ENCODE peak calls at places on chromosomes 11 and 22, in four cellular contexts. J, S, H and M are unnamed samples.

GRCh38 chr11:86214710-86215109 is 29.8 kb upstream of the EED start:
- ATAC-seq in J (peak; percentile 58), S (no peak), H (no peak), M (no peak)

GRCh38 chr11:67311051-67311555 is 7.8 kb downstream of the SSH3 start:
- ATAC-seq in J (no peak), S (no peak), H (no peak), M (no peak)

GRCh38 chr11:74593463-74593862 is 1.1 kb downstream of the POLD3 start:
- ATAC-seq in J (no peak), S (no peak), H (no peak), M (no peak)

GRCh38 chr11:884578-885070 is 26.0 kb downstream of the CHID1 start:
- ATAC-seq in J (no peak), S (no peak), H (no peak), M (no peak)

GRCh38 chr11:11584937-11585336 is 36.9 kb downstream of the GALNT18 start:
- ATAC-seq in J (no peak), S (no peak), H (no peak), M (no peak)

GRCh38 chr11:46248270-46249102 is 29.0 kb upstream of the CREB3L1 start:
- ATAC-seq in J (no peak), S (peak; percentile 72), H (no peak), M (no peak)

GRCh38 chr11:129143335-129143734 is 48.8 kb downstream of the ARHGAP32 start:
- ATAC-seq in J (peak; percentile 56), S (peak; percentile 100), H (peak; percentile 100), M (peak; percentile 96)

GRCh38 chr22:22342697-22343602 is 98.4 kb downstream of the VPREB1 start:
- ATAC-seq in J (peak; percentile 91), S (peak; percentile 77), H (peak; percentile 96), M (no peak)

DNA sequence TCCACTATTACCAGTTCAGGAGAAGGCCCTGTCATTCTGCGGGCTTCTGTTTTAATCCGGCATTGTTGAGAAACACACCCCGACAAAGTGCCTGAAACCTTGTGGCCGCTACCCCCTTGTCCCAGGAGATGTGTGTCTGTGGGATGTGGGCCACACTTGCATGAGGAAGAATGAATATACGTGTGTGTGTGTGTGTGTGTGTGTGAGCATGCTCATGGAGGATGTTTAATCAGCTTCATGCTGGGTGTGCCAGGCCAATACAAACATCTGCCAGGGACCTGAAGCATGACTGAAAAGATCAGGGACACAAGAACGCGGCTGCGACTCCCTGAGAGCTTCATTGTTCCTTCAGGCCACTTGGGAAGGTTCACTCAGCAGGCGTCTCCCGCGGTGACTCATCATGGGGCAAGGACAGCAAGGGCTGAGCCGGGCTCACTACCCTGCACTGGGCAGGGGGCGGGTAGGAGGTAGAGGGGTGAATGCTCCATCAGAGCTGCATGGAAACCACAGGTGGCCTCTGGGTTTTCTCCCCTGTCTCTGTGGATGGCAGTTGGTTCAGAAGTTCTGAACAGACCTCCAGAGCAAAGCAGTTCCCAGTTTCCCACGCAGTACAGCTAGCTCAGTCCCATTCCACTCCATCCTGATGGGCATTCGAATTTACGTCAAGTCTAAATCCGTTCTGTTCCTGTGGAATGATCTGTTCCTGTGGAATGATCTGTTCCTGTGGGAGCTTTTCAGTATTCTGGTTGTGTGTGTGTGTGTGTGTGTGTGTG is 7.0 kb upstream of the MALAT1 start:
- ATAC-seq in J (peak; percentile 6), S (peak; percentile 31), H (peak; percentile 8), M (peak; percentile 20)
- TF ChIP-seq EP300 in J (no peak), S (no peak), H (no peak), M (peak; percentile 75)

GRCh38 chr11:30567644-30568043 is 18.5 kb downstream of the MPPED2 start:
- ATAC-seq in J (no peak), S (no peak), H (no peak), M (no peak)
- TF ChIP-seq EP300 in J (no peak), S (no peak), H (no peak), M (no peak)

GRCh38 chr22:37676691-37677627 is 1.5 kb downstream of the LGALS1 start:
- ATAC-seq in J (peak; percentile 73), S (peak; percentile 47), H (peak; percentile 20), M (peak; percentile 48)
- TF ChIP-seq EP300 in J (no peak), S (no peak), H (peak; percentile 38), M (no peak)

DNA sequence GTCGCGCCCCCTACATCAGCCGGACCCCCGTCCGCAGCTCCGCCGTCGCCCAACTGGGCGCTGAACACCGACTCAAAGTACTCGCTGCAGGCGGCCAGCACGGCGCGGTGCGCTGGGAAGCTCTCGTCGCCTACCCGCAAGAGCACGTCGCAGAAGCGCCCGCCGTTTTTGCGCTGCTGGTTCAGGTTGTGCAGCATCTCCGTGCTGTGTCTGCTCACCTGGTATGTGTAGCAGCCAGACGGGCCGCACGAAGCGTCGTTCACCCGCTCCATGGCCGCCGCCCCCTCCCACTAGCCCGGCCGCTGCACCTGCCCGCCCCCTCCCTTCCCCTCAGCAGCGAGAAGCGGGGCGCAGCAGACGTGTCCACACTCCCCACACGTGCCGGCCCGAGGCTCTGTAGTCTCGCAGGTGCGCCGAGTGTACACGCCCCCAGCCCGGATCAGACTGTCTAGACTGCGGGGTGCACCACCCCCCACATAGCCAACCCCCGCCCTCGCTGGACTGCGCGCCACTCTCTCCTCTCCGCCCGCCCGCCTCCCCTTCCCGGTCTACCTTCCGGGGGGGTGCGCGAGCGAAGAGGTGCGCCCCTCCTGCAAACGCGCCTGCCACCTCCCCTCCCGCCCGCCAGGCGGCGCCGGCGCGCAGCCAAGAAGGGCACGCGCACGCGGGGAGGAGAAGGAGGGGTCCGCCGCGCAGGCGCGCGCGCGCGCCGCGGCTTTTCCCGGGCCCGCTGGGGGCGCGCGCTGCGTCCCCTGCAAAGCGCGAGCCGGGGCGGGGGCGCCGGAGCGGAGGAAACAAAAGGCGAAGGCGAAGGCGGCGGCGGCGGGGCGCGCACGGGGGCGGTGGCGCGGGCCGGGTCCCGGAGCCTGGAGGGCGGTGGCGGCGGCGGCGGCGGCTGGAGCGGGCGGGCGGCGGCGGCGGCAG is 553 bp downstream of the PATZ1 start:
- ATAC-seq in J (peak; percentile 35), S (peak; percentile 9), H (peak; percentile 3), M (peak; percentile 76)
- TF ChIP-seq EP300 in J (no peak), S (no peak), H (no peak), M (no peak)

DNA sequence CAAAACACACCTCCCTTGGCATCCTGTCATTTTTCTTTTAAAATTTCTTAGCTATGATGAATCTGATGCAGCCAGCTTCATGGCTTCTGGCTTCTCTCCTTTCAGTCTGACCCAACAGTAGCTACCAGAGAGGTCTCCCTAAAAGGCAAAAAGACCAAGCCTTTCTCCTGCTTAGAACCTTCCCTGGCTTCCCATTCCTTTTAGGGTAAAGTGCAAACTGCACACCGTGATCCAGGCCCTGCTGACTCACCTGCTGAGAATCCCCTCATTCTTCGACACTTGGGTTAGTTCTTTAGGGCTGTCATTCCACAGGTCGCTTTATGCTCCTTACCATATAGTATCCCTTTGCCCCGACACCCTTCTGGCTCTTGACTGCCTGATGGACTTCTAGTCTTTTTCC is 362.4 kb downstream of the MIAT start:
- ATAC-seq in J (no peak), S (no peak), H (no peak), M (peak; percentile 74)
- TF ChIP-seq EP300 in J (no peak), S (no peak), H (no peak), M (no peak)

DNA sequence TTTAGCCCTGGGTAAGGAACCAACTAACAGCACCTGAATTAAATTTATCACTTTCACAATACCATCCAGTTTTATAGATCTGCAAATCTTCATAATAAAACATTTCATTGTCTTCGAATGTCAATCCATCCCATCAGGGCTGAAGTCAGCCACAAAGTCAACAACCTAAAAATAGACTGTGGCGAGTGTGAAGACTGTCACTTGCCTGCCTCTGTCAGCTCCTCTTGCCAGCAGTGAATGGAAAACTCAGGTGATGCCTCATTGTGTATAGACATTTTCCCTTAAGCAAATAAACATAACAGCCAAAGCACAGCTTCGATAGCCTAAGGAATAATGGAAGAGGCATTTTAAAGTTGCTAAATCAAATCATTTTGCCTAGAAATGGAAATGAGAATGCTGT is 15.8 kb downstream of the KCNA4 start:
- ATAC-seq in J (no peak), S (no peak), H (no peak), M (no peak)
- TF ChIP-seq EP300 in J (no peak), S (no peak), H (no peak), M (no peak)

GRCh38 chr11:12863605-12864121 is 145.5 kb upstream of the RASSF10 start:
- ATAC-seq in J (no peak), S (no peak), H (no peak), M (no peak)

GRCh38 chr11:12865871-12866595 is 143.1 kb upstream of the RASSF10 start:
- ATAC-seq in J (no peak), S (no peak), H (no peak), M (no peak)

GRCh38 chr11:12862761-12863469 is 146.2 kb upstream of the RASSF10 start:
- ATAC-seq in J (no peak), S (no peak), H (no peak), M (peak; percentile 42)

GRCh38 chr11:12867531-12867930 is 141.6 kb upstream of the RASSF10 start:
- ATAC-seq in J (no peak), S (no peak), H (no peak), M (no peak)

GRCh38 chr11:12864316-12865156 is 144.6 kb upstream of the RASSF10 start:
- ATAC-seq in J (no peak), S (no peak), H (no peak), M (peak; percentile 61)
- TF ChIP-seq EP300 in J (no peak), S (no peak), H (no peak), M (no peak)

DNA sequence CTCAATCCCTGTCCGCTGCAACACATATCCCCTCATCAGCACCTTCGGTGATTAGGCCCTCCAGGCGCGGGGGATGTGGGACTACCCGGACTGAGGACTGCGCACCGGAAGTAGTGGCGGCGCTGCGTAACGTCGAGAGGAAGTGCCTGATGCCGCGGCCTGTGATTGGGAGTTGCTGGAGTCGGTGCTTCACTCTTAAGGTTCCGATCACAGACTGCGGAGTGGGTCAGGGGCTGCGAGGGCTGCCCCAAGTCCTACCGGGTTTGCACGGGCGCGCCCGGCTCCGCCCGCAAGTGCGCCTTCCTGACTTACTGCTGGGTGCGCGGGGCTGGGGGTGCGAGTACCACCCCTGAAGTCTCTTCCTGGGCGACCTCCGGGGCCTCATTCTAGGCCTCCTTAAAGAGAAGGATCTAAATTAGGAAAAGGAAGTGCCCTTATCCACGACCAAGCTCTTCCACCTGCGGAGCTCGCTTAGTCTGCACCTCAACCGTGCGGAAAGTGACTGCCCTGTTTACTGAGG is at the start of gene ALKBH3:
- ATAC-seq in J (peak; percentile 100), S (peak; percentile 99), H (peak; percentile 100), M (peak; percentile 100)
- TF ChIP-seq EP300 in J (no peak), S (no peak), H (no peak), M (no peak)

GRCh38 chr11:125513705-125514265 is 17.7 kb upstream of the FEZ1 start:
- ATAC-seq in J (no peak), S (no peak), H (no peak), M (no peak)
- TF ChIP-seq EP300 in J (no peak), S (no peak), H (no peak), M (no peak)

DNA sequence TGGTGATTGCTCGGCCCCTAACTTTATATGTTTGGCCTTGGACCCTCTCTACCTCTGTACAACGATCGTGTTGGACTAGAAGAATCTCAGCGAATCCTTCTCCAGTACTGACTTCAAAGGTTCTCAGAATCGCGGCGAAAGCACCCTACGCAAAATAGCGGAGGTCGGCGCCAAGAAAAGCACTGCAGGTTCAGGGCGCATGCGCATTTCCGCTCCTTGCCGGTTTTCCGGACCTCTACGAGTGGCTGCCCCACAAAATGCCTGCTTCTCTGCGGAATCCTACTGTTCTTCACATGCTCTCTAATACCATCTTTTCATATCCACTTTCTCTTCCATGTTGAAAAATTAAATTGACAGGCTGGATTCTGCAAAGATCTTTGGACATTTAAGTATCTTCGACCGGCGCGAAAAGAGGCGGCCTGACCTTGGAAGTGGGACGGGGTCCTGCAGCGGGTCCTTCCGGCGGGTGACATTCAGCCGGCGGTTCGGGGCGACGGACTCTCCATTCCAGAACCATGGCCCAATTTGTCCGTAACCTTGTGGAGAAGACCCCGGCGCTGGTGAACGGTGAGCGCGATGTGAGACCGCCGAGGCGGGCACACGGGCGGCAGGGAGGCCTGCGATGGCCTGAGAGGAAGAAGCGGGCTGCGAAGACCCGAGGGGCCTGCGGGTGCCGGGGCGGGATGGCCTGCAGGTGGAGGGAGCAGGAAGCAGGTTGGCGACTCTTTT is at the start of gene ATP5MG:
- ATAC-seq in J (peak; percentile 78), S (peak; percentile 85), H (peak; percentile 83), M (peak; percentile 86)
- TF ChIP-seq EP300 in J (no peak), S (no peak), H (no peak), M (no peak)